ENCODE peak calls at places on chromosomes 7 and 10, in five cellular contexts. U is cardiac fibroblast, T is A549, I is Right ventricle myocardium inferior, G is cardiac muscle cell. K is an unnamed sample.

GRCh38 chr7:133053321-133053891 is 28.5 kb downstream of the CHCHD3 start:
- DNase-seq in U (peak), T (peak), I (no peak), G (no peak), K (peak)

GRCh38 chr7:41238851-41239331 is 464.0 kb downstream of the INHBA start:
- DNase-seq in U (peak), T (no peak), I (no peak), G (no peak), K (no peak)

GRCh38 chr10:70926215-70927000 is 38.0 kb upstream of the PCBD1 start:
- DNase-seq in U (no peak), T (no peak), I (peak), G (no peak), K (no peak)

GRCh38 chr10:12766222-12766621 is 235.3 kb downstream of the CCDC3 start:
- DNase-seq in U (no peak), T (no peak), I (no peak), G (no peak), K (no peak)

GRCh38 chr10:124447741-124448466 is 1.9 kb downstream of the NKX1-2 start:
- DNase-seq in U (no peak), T (no peak), I (no peak), G (peak), K (no peak)

GRCh38 chr10:17882557-17882956 is 69.2 kb upstream of the SLC39A12 start:
- DNase-seq in U (no peak), T (no peak), I (no peak), G (no peak), K (peak)

GRCh38 chr10:6473430-6473829 is 106.6 kb downstream of the PRKCQ start:
- DNase-seq in U (no peak), T (no peak), I (no peak), G (no peak), K (no peak)

GRCh38 chr10:22026287-22026686 is 22.8 kb upstream of the DNAJC1 start:
- DNase-seq in U (no peak), T (no peak), I (no peak), G (no peak), K (no peak)

GRCh38 chr7:65448824-65449504 is 75.3 kb downstream of the ZNF92 start:
- DNase-seq in U (peak), T (peak), I (no peak), G (no peak), K (no peak)